ENCODE peak calls at places on chromosomes 2 and 18, in six cellular contexts. O is activated T-helper 1 cell treated with anti-CD3 and anti-CD28 coated beads, Interleukin-2, amount 50 U/mL, for 16 hours; Q is fibroblast of lung; N is substantia nigra; L is Caki2; F is HCT116. G is an unnamed sample.

GRCh38 chr18:48569915-48570264 is 31.1 kb downstream of the CTIF start:
- DNase-seq in O (no peak), Q (no peak), N (no peak), L (no peak), F (no peak), G (no peak)

GRCh38 chr2:198905881-198906612 is 551.7 kb downstream of the SATB2 start:
- DNase-seq in O (no peak), Q (no peak), N (no peak), L (no peak), F (no peak), G (no peak)

GRCh38 chr18:10901329-10901728 is 248.0 kb downstream of the PIEZO2 start:
- DNase-seq in O (no peak), Q (no peak), N (no peak), L (no peak), F (no peak), G (no peak)

GRCh38 chr2:220300806-220301205 is 673.4 kb downstream of the SLC4A3 start:
- DNase-seq in O (no peak), Q (peak), N (no peak), L (no peak), F (no peak), G (no peak)

GRCh38 chr2:11597538-11598225 is 63.8 kb downstream of the GREB1 start:
- DNase-seq in O (no peak), Q (no peak), N (no peak), L (no peak), F (no peak), G (no peak)

GRCh38 chr2:43406643-43407042 is 180.2 kb upstream of the ZFP36L2 start:
- DNase-seq in O (no peak), Q (no peak), N (no peak), L (no peak), F (no peak), G (no peak)

GRCh38 chr2:100106460-100106859 is 35.9 kb downstream of the AFF3 start:
- DNase-seq in O (no peak), Q (peak), N (no peak), L (no peak), F (no peak), G (no peak)

GRCh38 chr2:70190086-70190412 is 770 bp downstream of the C2orf42 start:
- DNase-seq in O (no peak), Q (no peak), N (no peak), L (no peak), F (no peak), G (peak)

GRCh38 chr2:100707016-100707947 is 112.7 kb upstream of the NPAS2 start:
- DNase-seq in O (no peak), Q (no peak), N (no peak), L (no peak), F (no peak), G (no peak)

GRCh38 chr2:85733121-85733960 is 20.4 kb upstream of the ATOH8 start:
- DNase-seq in O (no peak), Q (no peak), N (no peak), L (no peak), F (no peak), G (no peak)

GRCh38 chr2:191811807-191812602 is 34.9 kb downstream of the CAVIN2 start:
- DNase-seq in O (no peak), Q (peak), N (peak), L (peak), F (peak), G (peak)

GRCh38 chr18:25253136-25253535 is 98.8 kb downstream of the ZNF521 start:
- DNase-seq in O (no peak), Q (peak), N (no peak), L (no peak), F (no peak), G (no peak)

GRCh38 chr2:53490659-53491058 is 276.9 kb upstream of the CHAC2 start:
- DNase-seq in O (no peak), Q (peak), N (peak), L (peak), F (no peak), G (no peak)

GRCh38 chr2:131058905-131059304 is 34.4 kb downstream of the FAM168B start:
- DNase-seq in O (no peak), Q (no peak), N (peak), L (no peak), F (no peak), G (no peak)

GRCh38 chr2:150513647-150514046 is 26.2 kb upstream of the RND3 start:
- DNase-seq in O (no peak), Q (peak), N (no peak), L (no peak), F (no peak), G (no peak)

GRCh38 chr2:225584821-225585220 is 185.3 kb downstream of the NYAP2 start:
- DNase-seq in O (no peak), Q (no peak), N (no peak), L (no peak), F (peak), G (no peak)

GRCh38 chr2:120516323-120517314 is 170.7 kb downstream of the INHBB start:
- DNase-seq in O (no peak), Q (no peak), N (no peak), L (no peak), F (no peak), G (no peak)

GRCh38 chr2:96114546-96114902 is 1.8 kb downstream of the ADRA2B start:
- DNase-seq in O (no peak), Q (no peak), N (no peak), L (no peak), F (no peak), G (no peak)

GRCh38 chr2:132941296-132942020 is 271.5 kb upstream of the LYPD1 start:
- DNase-seq in O (no peak), Q (no peak), N (no peak), L (no peak), F (no peak), G (no peak)

GRCh38 chr2:61978522-61978921 is 73.0 kb downstream of the COMMD1 start:
- DNase-seq in O (no peak), Q (no peak), N (peak), L (no peak), F (no peak), G (peak)

G was measured in erythroblast.